ENCODE peak calls at places on chromosomes 1 and 21, in four cellular contexts. T is K562, X is HepG2, H is Panc1. S is an unnamed sample.

GRCh38 chr21:43316156-43316845 is 110.6 kb downstream of the SIK1 start:
- DNase-seq in T (no peak), X (no peak), H (no peak), S (no peak)

GRCh38 chr1:19484793-19485361 is 462 bp downstream of the CAPZB start:
- DNase-seq in T (peak; percentile 95), X (no peak), H (no peak), S (no peak)

GRCh38 chr1:39818482-39818881 is 29.8 kb upstream of the BMP8B start:
- DNase-seq in T (no peak), X (no peak), H (no peak), S (no peak)

GRCh38 chr1:17757426-17757825 is 2.3 kb downstream of the ACTL8 start:
- DNase-seq in T (no peak), X (no peak), H (no peak), S (no peak)

GRCh38 chr1:229058716-229059115 is 212.2 kb upstream of the RAB4A start:
- DNase-seq in T (no peak), X (no peak), H (no peak), S (no peak)

GRCh38 chr1:226474443-226475111 is 66.7 kb upstream of the PARP1 start:
- DNase-seq in T (no peak), X (no peak), H (no peak), S (no peak)

GRCh38 chr1:30005972-30006619 is 717.3 kb downstream of the MATN1 start:
- DNase-seq in T (no peak), X (no peak), H (no peak), S (peak; percentile 32)

GRCh38 chr21:43290529-43291346 is 121.9 kb downstream of the CRYAA start:
- DNase-seq in T (no peak), X (no peak), H (no peak), S (no peak)

GRCh38 chr1:196372896-196373536 is 235.2 kb downstream of the KCNT2 start:
- DNase-seq in T (peak; percentile 43), X (peak; percentile 27), H (no peak), S (peak; percentile 34)

GRCh38 chr1:36238433-36238832 is 14.2 kb downstream of the THRAP3 start:
- DNase-seq in T (no peak), X (no peak), H (no peak), S (no peak)

GRCh38 chr1:6923012-6923805 is 138.0 kb downstream of the CAMTA1 start:
- DNase-seq in T (no peak), X (no peak), H (no peak), S (no peak)

GRCh38 chr1:6918908-6919511 is 133.8 kb downstream of the CAMTA1 start:
- DNase-seq in T (no peak), X (no peak), H (no peak), S (no peak)

GRCh38 chr1:6923955-6924890 is 139.0 kb downstream of the CAMTA1 start:
- DNase-seq in T (no peak), X (no peak), H (no peak), S (no peak)

GRCh38 chr1:6924891-6925290 is 139.6 kb downstream of the CAMTA1 start:
- DNase-seq in T (no peak), X (no peak), H (no peak), S (no peak)

DNA sequence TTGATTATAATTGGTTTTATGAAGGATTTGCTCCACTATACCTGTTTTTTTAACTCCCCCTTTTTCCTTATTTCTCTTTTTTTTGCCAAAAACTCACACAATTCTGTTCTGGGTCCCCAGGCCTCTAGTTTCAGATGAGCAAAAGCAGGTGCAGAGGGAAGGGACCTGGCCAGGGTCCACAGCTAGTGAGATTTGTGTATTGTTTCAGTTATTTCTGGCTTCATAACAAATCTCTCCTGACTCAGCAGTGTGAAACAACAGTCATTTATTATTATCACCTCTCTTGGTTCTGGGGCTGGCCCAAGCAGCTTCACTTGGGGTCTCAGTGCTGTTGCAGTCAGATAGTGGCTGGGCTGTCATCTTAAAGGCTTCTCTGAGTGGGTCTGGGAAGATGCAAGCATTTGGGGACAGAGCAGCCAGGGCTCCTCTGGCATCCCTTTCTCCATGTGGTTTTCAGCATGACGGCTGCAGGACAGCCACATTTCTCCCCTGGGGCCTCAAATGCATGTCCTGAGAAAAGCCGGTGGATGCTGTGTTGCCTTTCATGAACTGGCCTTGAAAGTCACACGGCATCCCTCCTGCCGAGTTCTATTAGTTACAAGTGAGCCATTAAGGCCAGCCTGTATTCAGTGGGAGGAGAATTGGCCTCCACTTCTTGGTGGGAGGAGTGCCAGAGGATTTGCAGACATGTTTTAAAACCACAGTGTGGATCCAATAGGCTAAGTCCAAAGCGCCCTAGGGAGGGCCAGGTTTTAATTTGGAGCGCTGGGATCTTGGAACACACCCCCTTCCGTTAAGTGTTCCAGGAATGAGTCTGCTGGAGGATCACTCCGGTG is 137.1 kb downstream of the CAMTA1 start:
- DNase-seq in T (no peak), X (no peak), H (no peak), S (no peak)
- H3K4me1 ChIP-seq in T (no peaks in the 10 kb centered on the region), X (no peaks in the 10 kb centered on the region), H (no peaks in the 10 kb centered on the region), S (no peaks in the 10 kb centered on the region)

GRCh38 chr1:26697978-26698849 is 2.4 kb downstream of the ARID1A start:
- DNase-seq in T (peak; percentile 52), X (peak; percentile 89), H (peak; percentile 93), S (peak; percentile 80)
- TF ChIP-seq TCF7L2 in T (no peak), X (no peak), H (peak; percentile 7), S (no peak)

DNA sequence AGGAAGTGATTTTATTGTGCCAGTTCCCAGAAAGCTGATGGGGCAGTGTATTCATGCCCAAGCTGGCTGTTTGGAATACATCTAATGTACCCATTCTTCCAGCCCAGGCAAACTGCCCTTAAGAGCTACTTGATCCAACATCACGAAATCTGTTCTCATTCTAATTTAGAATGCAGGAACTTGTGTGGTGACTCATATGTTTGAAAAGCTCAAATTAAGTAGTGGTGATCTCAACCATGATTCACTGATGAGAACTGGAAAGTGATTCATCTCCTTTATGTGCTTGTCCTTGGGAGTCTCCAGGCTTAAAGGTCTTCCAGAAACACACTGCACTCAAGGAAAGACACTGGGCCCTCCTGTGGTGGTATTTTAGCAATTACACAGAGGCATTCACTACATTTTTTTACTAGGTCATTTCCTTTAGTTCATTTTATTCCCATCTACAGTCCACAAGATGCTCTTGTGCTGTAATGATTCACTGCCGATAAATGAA is 65.4 kb downstream of the RPE65 start:
- DNase-seq in T (no peak), X (peak; percentile 11), H (peak; percentile 98), S (peak; percentile 99)
- TF ChIP-seq REST in T (no peak), X (no peak), H (no peak), S (no peak)

GRCh38 chr1:192573499-192573898 is 2.1 kb upstream of the RGS1 start:
- DNase-seq in T (no peak), X (no peak), H (no peak), S (no peak)

GRCh38 chr1:192576190-192577144 is 894 bp downstream of the RGS1 start:
- DNase-seq in T (no peak), X (no peak), H (no peak), S (no peak)

GRCh38 chr1:192575499-192576189 is at the start of gene RGS1:
- DNase-seq in T (no peak), X (no peak), H (no peak), S (no peak)

GRCh38 chr1:192566657-192567056 is 8.9 kb upstream of the RGS1 start:
- DNase-seq in T (no peak), X (no peak), H (no peak), S (no peak)

GRCh38 chr1:192571706-192572105 is 3.9 kb upstream of the RGS1 start:
- DNase-seq in T (no peak), X (no peak), H (no peak), S (no peak)
- H3K4me1 ChIP-seq in T (no peaks in the 10 kb centered on the region), X (no peaks in the 10 kb centered on the region), H (no peaks in the 10 kb centered on the region), S (no peaks in the 10 kb centered on the region)

GRCh38 chr1:115465802-115466363 is 127.8 kb upstream of the NGF start:
- DNase-seq in T (no peak), X (no peak), H (no peak), S (no peak)

GRCh38 chr1:115466433-115466832 is 128.4 kb upstream of the NGF start:
- DNase-seq in T (no peak), X (no peak), H (no peak), S (no peak)

GRCh38 chr1:115461526-115461925 is 123.5 kb upstream of the NGF start:
- DNase-seq in T (peak; percentile 29), X (no peak), H (no peak), S (no peak)

GRCh38 chr1:115462677-115463076 is 124.6 kb upstream of the NGF start:
- DNase-seq in T (no peak), X (no peak), H (no peak), S (no peak)

GRCh38 chr1:115463347-115463746 is 125.3 kb upstream of the NGF start:
- DNase-seq in T (no peak), X (no peak), H (no peak), S (no peak)
- TF ChIP-seq TCF7L2 in T (no peak), X (no peak), H (no peak), S (no peak)

DNA sequence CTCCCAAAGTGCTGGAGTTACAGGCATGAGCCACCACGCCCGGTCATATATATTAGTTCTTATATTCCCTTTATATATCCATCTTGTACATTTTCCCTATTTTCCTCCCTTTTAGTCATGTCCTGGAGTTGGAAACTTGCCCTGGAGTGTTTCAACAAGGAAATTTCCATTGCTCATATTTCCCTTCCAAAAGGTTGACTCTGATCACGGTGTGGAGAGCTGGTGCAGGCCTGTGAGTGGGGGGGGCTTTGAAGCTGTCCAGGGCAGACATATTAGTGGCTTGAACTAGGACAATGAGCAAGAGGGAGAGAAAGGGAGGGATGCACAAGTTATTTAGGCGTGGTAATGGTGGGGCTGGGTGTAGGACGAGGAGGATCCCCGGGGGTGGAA is 30.5 kb upstream of the TMEM61 start:
- DNase-seq in T (no peak), X (no peak), H (no peak), S (no peak)
- TF ChIP-seq REST in T (no peak), X (no peak), H (no peak), S (no peak)

GRCh38 chr1:180171691-180172090 is 17.0 kb downstream of the QSOX1 start:
- DNase-seq in T (no peak), X (no peak), H (no peak), S (no peak)

GRCh38 chr1:180168786-180169640 is 14.3 kb downstream of the QSOX1 start:
- DNase-seq in T (peak; percentile 78), X (peak; percentile 43), H (no peak), S (no peak)

GRCh38 chr1:180167721-180168467 is 13.2 kb downstream of the QSOX1 start:
- DNase-seq in T (peak; percentile 46), X (peak; percentile 31), H (no peak), S (peak; percentile 80)

GRCh38 chr1:180170569-180170968 is 15.9 kb downstream of the QSOX1 start:
- DNase-seq in T (no peak), X (peak; percentile 19), H (no peak), S (no peak)

DNA sequence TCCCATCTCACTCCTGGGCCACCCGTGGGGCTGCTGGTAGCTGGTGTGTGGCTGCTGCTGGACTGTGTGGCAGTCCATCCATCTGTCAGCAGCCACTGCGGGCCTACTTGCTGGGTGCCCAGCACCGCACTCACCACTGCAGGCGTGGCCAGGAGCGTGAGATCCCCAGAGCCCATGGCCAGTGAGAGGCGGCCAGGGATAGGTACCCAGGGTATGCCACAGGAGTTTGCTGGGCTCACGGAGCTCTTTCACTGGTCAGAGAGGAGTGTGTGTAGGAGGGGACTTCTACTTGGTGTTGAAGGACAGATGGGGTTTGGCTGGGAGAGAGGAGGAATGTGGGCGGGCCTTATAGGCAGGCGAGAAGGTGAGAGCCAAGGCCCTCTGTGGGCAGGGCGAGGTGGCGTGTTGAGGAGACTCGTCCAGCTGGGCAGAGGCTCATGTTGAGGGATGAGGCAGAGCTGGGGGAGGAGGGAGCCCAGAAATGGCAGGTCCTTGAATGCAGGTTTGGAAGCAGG is 15.0 kb downstream of the QSOX1 start:
- DNase-seq in T (no peak), X (no peak), H (no peak), S (no peak)
- H3K4me1 ChIP-seq in T (peaks cover 10% of the 10 kb centered on the region), X (peaks cover 40% of the 10 kb centered on the region), H (peaks cover 4% of the 10 kb centered on the region), S (peaks cover 46% of the 10 kb centered on the region)

S was measured in HCT116.